ENCODE peak calls at places on chromosomes 11 and 22, in nine cellular contexts. M, W, X, I, E, V, D, H and K are unnamed samples.

GRCh38 chr22:21791635-21792625 is 56.3 kb upstream of the YPEL1 start:
- DNase-seq in V (peak), X (no peak), I (no peak), M (no peak), D (no peak), E (peak), W (peak), H (peak), K (no peak)

GRCh38 chr22:38835888-38836301 is 7.9 kb downstream of the NPTXR start:
- DNase-seq in X (no peak), M (no peak), V (no peak), I (no peak), W (no peak), H (no peak), D (no peak), E (no peak), K (no peak)

GRCh38 chr11:116618461-116618860 is 154.3 kb downstream of the BUD13 start:
- DNase-seq in X (no peak), D (no peak), H (no peak), E (no peak), V (no peak), M (no peak), I (no peak), W (no peak), K (no peak)

GRCh38 chr11:68043349-68044144 is 4.7 kb downstream of the TCIRG1 start:
- DNase-seq in W (no peak), H (peak), M (no peak), D (no peak), E (no peak), X (no peak), I (no peak), V (no peak), K (peak)

GRCh38 chr11:80379620-80380278 is 938.9 kb upstream of the TENM4 start:
- DNase-seq in X (no peak), E (no peak), M (no peak), I (no peak), W (no peak), V (no peak), D (no peak), H (no peak), K (no peak)

GRCh38 chr11:72191961-72192381 is at the start of gene FOLR1:
- DNase-seq in H (no peak), X (no peak), E (no peak), V (no peak), M (peak), I (no peak), D (peak), W (no peak), K (no peak)

GRCh38 chr11:9803685-9804413 is 140.0 kb downstream of the SWAP70 start:
- DNase-seq in E (no peak), V (no peak), H (peak), M (no peak), I (no peak), W (no peak), D (no peak), X (no peak), K (no peak)

GRCh38 chr11:67418476-67419281 is 3.2 kb downstream of the CARNS1 start:
- DNase-seq in V (no peak), D (no peak), E (no peak), X (no peak), W (no peak), I (no peak), M (no peak), H (no peak), K (peak)

GRCh38 chr22:42064629-42065028 is 6.0 kb downstream of the NAGA start:
- DNase-seq in W (no peak), M (no peak), E (no peak), D (no peak), H (no peak), X (no peak), V (no peak), I (no peak), K (no peak)

GRCh38 chr11:96235725-96236124 is 107.3 kb downstream of the MAML2 start:
- DNase-seq in D (no peak), E (peak), I (no peak), W (peak), M (no peak), V (peak), H (no peak), X (no peak), K (no peak)

GRCh38 chr22:22005945-22006595 is 23.5 kb upstream of the TOP3B start:
- DNase-seq in D (no peak), E (no peak), V (no peak), M (no peak), X (no peak), W (no peak), I (no peak), H (no peak), K (no peak)

GRCh38 chr11:115083129-115083823 is 404.9 kb downstream of the NXPE2 start:
- DNase-seq in X (no peak), V (no peak), E (no peak), I (no peak), D (no peak), H (no peak), M (no peak), W (no peak), K (no peak)

GRCh38 chr11:130620566-130620965 is 172.1 kb downstream of the ADAMTS15 start:
- DNase-seq in M (no peak), H (no peak), V (no peak), W (no peak), X (no peak), D (no peak), I (no peak), E (no peak), K (no peak)

GRCh38 chr11:44994753-44995152 is 44.1 kb upstream of the TP53I11 start:
- DNase-seq in H (no peak), X (no peak), V (no peak), W (no peak), D (no peak), I (no peak), M (no peak), E (no peak), K (no peak)

GRCh38 chr11:130427049-130427388 is 1.4 kb downstream of the ADAMTS8 start:
- DNase-seq in M (no peak), E (no peak), V (no peak), H (no peak), D (no peak), I (no peak), W (no peak), X (no peak), K (no peak)

GRCh38 chr11:69978841-69979614 is 99.1 kb upstream of the ANO1 start:
- DNase-seq in X (no peak), I (no peak), H (no peak), E (no peak), M (no peak), D (no peak), W (no peak), V (no peak), K (no peak)